ENCODE peak calls at places on chromosome 1, in seven cellular contexts. C is tibial nerve, S is stomach, Z is ovary, Q is A549, M is K562, B is H1. N is an unnamed sample.

GRCh38 chr1:89259283-89259971 is 13.2 kb downstream of the GBP5 start:
- DNase-seq in C (no peak), S (no peak), Z (no peak), M (no peak), B (no peak), Q (no peak), N (no peak)

GRCh38 chr1:32900956-32901822 is at the start of gene TMEM54:
- DNase-seq in C (no peak), B (no peak), Z (peak; percentile 72), S (peak; percentile 86), Q (no peak), M (peak; percentile 95), N (no peak)

GRCh38 chr1:7940745-7941436 is at the start of gene TNFRSF9:
- DNase-seq in C (no peak), B (no peak), M (peak; percentile 34), Q (peak; percentile 40), S (peak; percentile 29), Z (no peak), N (no peak)

GRCh38 chr1:1039145-1039910 is 19.4 kb downstream of the AGRN start:
- DNase-seq in C (no peak), M (no peak), S (no peak), B (no peak), Z (no peak), Q (no peak), N (no peak)

GRCh38 chr1:196660912-196661311 is 9.1 kb downstream of the CFH start:
- DNase-seq in C (peak; percentile 34), Q (peak; percentile 30), Z (no peak), B (no peak), M (peak; percentile 49), S (no peak), N (no peak)

GRCh38 chr1:54406339-54407181 is at the start of gene SSBP3:
- DNase-seq in C (peak; percentile 74), B (no peak), S (peak; percentile 95), Q (peak; percentile 89), Z (peak; percentile 96), M (peak; percentile 97), N (peak; percentile 95)

GRCh38 chr1:209248649-209249279 is 334.8 kb upstream of the CAMK1G start:
- DNase-seq in S (peak; percentile 50), C (peak; percentile 78), M (peak; percentile 70), B (no peak), Z (no peak), Q (peak; percentile 66), N (peak; percentile 89)

GRCh38 chr1:147079400-147080012 is 92.8 kb downstream of the PRKAB2 start:
- DNase-seq in Q (no peak), Z (no peak), S (no peak), M (no peak), B (no peak), C (no peak), N (no peak)

GRCh38 chr1:10489291-10490055 is 14.7 kb downstream of the PEX14 start:
- DNase-seq in Q (no peak), B (no peak), C (no peak), M (no peak), Z (no peak), S (no peak), N (no peak)

GRCh38 chr1:63142001-63142400 is 180.4 kb upstream of the FOXD3 start:
- DNase-seq in C (no peak), M (no peak), Q (no peak), S (no peak), Z (no peak), B (no peak), N (no peak)

GRCh38 chr1:109634771-109635750 is 15.4 kb downstream of the AMPD2 start:
- DNase-seq in Z (no peak), B (no peak), S (no peak), M (no peak), Q (no peak), C (peak; percentile 3), N (peak; percentile 60)

GRCh38 chr1:40076895-40077312 is 20.1 kb downstream of the PPT1 start:
- DNase-seq in S (no peak), Q (no peak), C (no peak), M (peak; percentile 39), Z (no peak), B (no peak), N (no peak)

GRCh38 chr1:12047120-12047876 is 15.8 kb upstream of the TNFRSF8 start:
- DNase-seq in Z (no peak), M (peak; percentile 53), C (no peak), Q (no peak), B (no peak), S (no peak), N (no peak)

GRCh38 chr1:204941415-204942338 is 71.0 kb downstream of the NFASC start:
- DNase-seq in M (peak; percentile 77), Q (peak; percentile 57), S (peak; percentile 71), B (peak; percentile 53), C (peak; percentile 72), Z (peak; percentile 83), N (no peak)

GRCh38 chr1:51962486-51963356 is 27.8 kb downstream of the RAB3B start:
- DNase-seq in S (no peak), M (no peak), B (no peak), C (no peak), Q (no peak), Z (no peak), N (no peak)

GRCh38 chr1:165364432-165365133 is 8.1 kb upstream of the LMX1A start:
- DNase-seq in S (no peak), B (no peak), M (no peak), Z (peak; percentile 52), Q (no peak), C (peak; percentile 32), N (no peak)

GRCh38 chr1:213564215-213564659 is 423.5 kb upstream of the PROX1 start:
- DNase-seq in Q (peak; percentile 14), B (no peak), S (no peak), C (no peak), Z (no peak), M (no peak), N (no peak)

GRCh38 chr1:164706596-164706995 is 147.6 kb downstream of the PBX1 start:
- DNase-seq in M (no peak), Z (no peak), Q (no peak), C (no peak), B (no peak), S (no peak), N (no peak)

GRCh38 chr1:155003766-155004351 is 1.3 kb downstream of the ZBTB7B start:
- DNase-seq in Z (peak; percentile 81), M (peak; percentile 59), Q (peak; percentile 85), C (no peak), B (no peak), S (peak; percentile 76), N (no peak)

GRCh38 chr1:167563579-167564246 is 10.2 kb upstream of the CREG1 start:
- DNase-seq in Z (no peak), M (peak; percentile 70), Q (no peak), C (peak; percentile 33), B (no peak), S (peak; percentile 42), N (no peak)

GRCh38 chr1:59455206-59455605 is 158.3 kb downstream of the FGGY start:
- DNase-seq in Z (no peak), B (no peak), C (no peak), S (no peak), Q (peak; percentile 4), M (no peak), N (no peak)

DNA sequence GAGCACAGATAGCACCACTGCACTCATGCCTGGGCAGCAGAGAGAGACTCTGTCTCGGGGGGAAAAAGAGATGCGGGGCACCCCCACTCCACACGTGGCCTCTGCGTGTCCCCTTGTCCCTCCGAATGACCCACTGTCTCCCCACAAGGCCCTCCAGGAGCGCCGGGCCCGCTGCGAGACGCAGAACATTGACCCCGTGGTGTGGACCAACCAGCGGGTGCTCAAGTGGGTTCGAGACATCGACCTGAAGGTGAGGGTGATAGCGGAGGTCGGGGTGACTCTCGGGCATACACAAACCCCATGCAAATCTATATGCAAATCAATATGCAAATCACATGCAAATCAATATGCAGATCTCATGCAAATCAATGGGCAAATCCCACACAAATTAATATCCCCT is 50.3 kb upstream of the TMEM51 start:
- DNase-seq in M (no peak), C (no peak), Q (no peak), B (no peak), Z (peak; percentile 29), S (no peak), N (no peak)
- H3K4me3 ChIP-seq in M (no peak overlapping the region), C (no peak overlapping the region), Q (no peak overlapping the region), B (no peak overlapping the region), Z (no peak overlapping the region), S (no peak overlapping the region), N (no peak overlapping the region)

DNA sequence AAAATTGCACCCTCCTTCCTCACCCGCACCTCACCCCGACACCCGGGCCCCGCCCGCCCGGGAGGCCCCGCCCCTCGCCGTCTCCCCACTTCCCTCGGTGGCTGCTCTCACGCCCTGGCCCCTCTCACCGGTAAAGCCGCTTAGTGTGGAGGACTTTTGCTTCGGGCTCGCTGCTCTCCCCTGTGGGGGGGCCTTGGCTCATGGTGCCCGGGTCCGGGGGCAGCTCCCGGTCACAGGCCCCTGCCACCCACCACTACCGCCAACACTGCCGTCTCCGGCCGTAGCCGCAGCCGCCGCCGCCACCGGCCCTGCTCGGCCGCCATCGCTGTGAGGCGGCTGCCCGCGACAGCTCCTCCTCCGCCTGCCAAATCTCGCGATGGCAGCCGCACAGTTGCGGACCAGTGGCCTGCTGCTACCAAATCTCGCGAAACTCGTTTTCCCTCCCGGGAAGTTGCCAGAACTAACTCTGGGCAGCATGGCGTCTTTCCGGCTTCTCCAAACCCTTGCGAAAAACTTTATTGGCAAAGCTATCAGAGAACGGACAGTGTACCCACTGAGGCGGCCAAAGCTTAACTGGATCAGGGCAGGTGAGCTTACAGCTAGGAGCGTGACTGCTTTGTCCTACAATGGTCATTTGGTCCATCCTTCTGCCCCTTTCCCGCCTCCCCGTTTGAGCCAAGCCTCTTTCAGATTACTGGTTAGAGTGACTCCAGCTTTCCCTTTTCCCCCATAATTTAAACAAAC is at the start of gene SMG5:
- DNase-seq in Z (peak; percentile 97), M (peak; percentile 93), B (peak; percentile 96), C (peak; percentile 93), S (peak; percentile 96), Q (peak; percentile 98), N (peak; percentile 98)
- TF ChIP-seq EP300 in Z (no peak), M (peak; percentile 52), B (no peak), C (peak; percentile 94), S (no peak), Q (no peak), N (no peak)

GRCh38 chr1:202017385-202018225 is 7.2 kb downstream of the ELF3 start:
- DNase-seq in Z (no peak), B (no peak), M (peak; percentile 65), S (peak; percentile 83), C (no peak), Q (peak; percentile 98), N (no peak)
- TF ChIP-seq POLR2A in Z (no peak), B (no peak), M (no peak), S (no peak), C (no peak), Q (peak; percentile 26), N (no peak)

DNA sequence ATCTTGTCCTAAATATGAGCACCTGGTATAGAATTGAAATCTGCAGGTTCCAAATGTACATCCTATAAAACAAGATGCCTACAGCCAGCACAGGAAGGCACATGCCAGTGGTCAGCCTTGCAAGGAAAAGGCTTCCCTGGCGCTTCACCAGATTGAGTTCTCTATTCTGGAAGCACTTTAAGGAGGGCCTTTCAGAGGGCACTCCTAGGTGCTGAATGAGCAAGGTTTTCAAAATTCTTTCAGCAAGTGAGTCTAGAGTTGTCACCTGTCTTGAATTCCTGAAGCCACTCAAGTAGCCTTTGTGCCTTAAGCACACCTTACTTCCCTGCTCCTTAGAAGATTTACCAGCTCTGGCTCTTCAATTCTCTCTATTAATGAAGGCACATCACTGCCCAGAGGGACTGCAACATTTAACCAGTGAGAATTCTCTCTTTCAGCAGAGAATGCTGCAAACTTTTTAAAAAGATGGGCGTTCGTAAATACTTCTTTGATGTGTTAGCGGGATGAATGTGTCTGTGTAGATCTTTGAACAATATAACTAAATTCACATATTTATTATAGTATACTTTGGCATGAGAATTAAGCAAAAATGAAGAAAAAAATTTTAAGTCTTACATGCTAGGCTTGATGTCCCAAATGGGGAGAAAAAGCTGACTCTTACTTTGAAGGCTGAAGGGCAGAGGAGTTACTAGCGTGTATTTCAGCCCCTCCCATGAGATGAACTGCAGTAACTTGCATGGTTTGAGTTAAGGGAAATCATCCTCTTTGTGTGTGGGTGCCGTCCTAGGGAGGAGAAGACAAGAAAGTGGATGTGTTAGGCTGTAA is 162.0 kb downstream of the NTPCR start:
- DNase-seq in C (no peak), Z (no peak), B (no peak), Q (peak; percentile 28), M (no peak), S (no peak), N (no peak)
- H3K4me3 ChIP-seq in C (no peak overlapping the region), Z (no peak overlapping the region), B (no peak overlapping the region), Q (peak overlapping the region; percentile 20), M (no peak overlapping the region), S (no peak overlapping the region), N (no peak overlapping the region)

N was measured in esophagus muscularis mucosa.